ENCODE peak calls at places on chromosomes 13 and 19, in five cellular contexts. R is kidney, X is NCI-H1694 treated with DMSO at 0.1 percent for 48 hours, U is NCI-H345, L is GM23248. T is an unnamed sample.

GRCh38 chr19:54518844-54519243 is 16.2 kb downstream of the LAIR2 start:
- DNase-seq in X (no peak), L (no peak), R (no peak), U (no peak), T (no peak)

GRCh38 chr19:3409346-3410064 is 43.1 kb downstream of the NFIC start:
- DNase-seq in U (peak; percentile 25), L (peak; percentile 24), X (no peak), R (peak; percentile 88), T (no peak)

GRCh38 chr13:47175172-47175806 is 278.4 kb upstream of the HTR2A start:
- DNase-seq in R (no peak), L (peak; percentile 87), U (no peak), X (no peak), T (no peak)

GRCh38 chr13:43307921-43308433 is 284.6 kb downstream of the DNAJC15 start:
- DNase-seq in R (peak; percentile 92), U (peak; percentile 91), L (peak; percentile 81), X (peak; percentile 70), T (peak; percentile 40)

GRCh38 chr13:37747071-37747612 is 122.4 kb downstream of the TRPC4 start:
- DNase-seq in X (no peak), R (no peak), L (peak; percentile 67), U (no peak), T (no peak)

GRCh38 chr13:27403252-27403678 is 21.2 kb upstream of the GTF3A start:
- DNase-seq in R (no peak), X (no peak), U (no peak), L (peak; percentile 79), T (no peak)

GRCh38 chr19:16125738-16126495 is 14.2 kb downstream of the RAB8A start:
- DNase-seq in R (no peak), X (no peak), U (no peak), L (no peak), T (no peak)

GRCh38 chr13:72149701-72150100 is 282.7 kb upstream of the DACH1 start:
- DNase-seq in X (no peak), L (no peak), R (no peak), U (no peak), T (no peak)

GRCh38 chr13:35953537-35954206 is 177.5 kb downstream of the DCLK1 start:
- DNase-seq in L (peak; percentile 94), X (peak; percentile 98), R (peak; percentile 85), U (peak; percentile 94), T (peak; percentile 99)

GRCh38 chr19:35754365-35755139 is 2.3 kb downstream of the HSPB6 start:
- DNase-seq in R (no peak), L (no peak), X (no peak), U (no peak), T (no peak)

GRCh38 chr13:76762731-76763130 is 123.5 kb downstream of the KCTD12 start:
- DNase-seq in R (no peak), U (no peak), X (no peak), L (no peak), T (no peak)

GRCh38 chr13:97866346-97866745 is 87.1 kb upstream of the IPO5 start:
- DNase-seq in U (no peak), R (no peak), L (no peak), X (no peak), T (no peak)

GRCh38 chr19:41689993-41690800 is 2.1 kb upstream of the CEACAM7 start:
- DNase-seq in R (no peak), L (no peak), U (no peak), X (no peak), T (no peak)

GRCh38 chr13:111325146-111325890 is 4.9 kb downstream of the TEX29 start:
- DNase-seq in L (no peak), X (no peak), R (peak; percentile 64), U (no peak), T (no peak)

GRCh38 chr13:39417643-39418042 is 185.3 kb downstream of the LHFPL6 start:
- DNase-seq in U (no peak), L (peak; percentile 63), R (no peak), X (no peak), T (no peak)

GRCh38 chr13:99655351-99656091 is 154.2 kb downstream of the TM9SF2 start:
- DNase-seq in U (no peak), R (no peak), X (no peak), L (peak; percentile 89), T (no peak)

GRCh38 chr19:44548736-44549135 is 19.3 kb upstream of the CEACAM20 start:
- DNase-seq in U (no peak), X (no peak), R (no peak), L (peak; percentile 48), T (no peak)

GRCh38 chr19:19371056-19371455 is 34.4 kb upstream of the GATAD2A start:
- DNase-seq in U (no peak), X (no peak), L (peak; percentile 34), R (no peak), T (no peak)

GRCh38 chr19:10538204-10538603 is 5.5 kb upstream of the ATG4D start:
- DNase-seq in X (no peak), R (no peak), L (no peak), U (no peak), T (no peak)

GRCh38 chr13:97018029-97018819 is 23.9 kb upstream of the OXGR1 start:
- DNase-seq in U (peak; percentile 49), X (peak; percentile 51), L (peak; percentile 65), R (no peak), T (no peak)

GRCh38 chr13:48009298-48009697 is 8.2 kb upstream of the SUCLA2 start:
- DNase-seq in L (peak; percentile 90), R (no peak), U (no peak), X (no peak), T (no peak)

GRCh38 chr13:102461302-102461701 is 59.5 kb upstream of the FGF14 start:
- DNase-seq in R (no peak), L (no peak), U (no peak), X (no peak), T (no peak)

GRCh38 chr19:10001899-10002298 is 8.4 kb downstream of the COL5A3 start:
- DNase-seq in U (no peak), L (peak; percentile 66), R (no peak), X (no peak), T (no peak)